ENCODE peak calls at places on chromosomes 13 and 19, in five cellular contexts. A is pancreas; H is effector memory CD8-positive, alpha-beta T cell; O is stimulated activated naive CD8-positive, alpha-beta T cell treated with anti-CD3 and anti-CD28 coated beads, Interleukin-15, amount 100 ng/mL, for 72 hours; I is Right ventricle myocardium superior. E is an unnamed sample.

GRCh38 chr13:44181938-44182337 is 191.7 kb upstream of the SERP2 start:
- ATAC-seq in H (no peak), O (peak; percentile 49), I (no peak), A (no peak), E (no peak)

GRCh38 chr13:40673061-40673397 is 6.6 kb upstream of the FOXO1 start:
- ATAC-seq in O (peak; percentile 58), I (no peak), H (no peak), A (no peak), E (no peak)

GRCh38 chr13:67408823-67409222 is 178.7 kb upstream of the PCDH9 start:
- ATAC-seq in H (peak; percentile 58), I (peak; percentile 58), A (peak; percentile 61), O (no peak), E (no peak)

GRCh38 chr13:43895940-43896339 is 16.2 kb downstream of the LACC1 start:
- ATAC-seq in O (no peak), H (no peak), I (no peak), A (no peak), E (no peak)

GRCh38 chr19:7789447-7789846 is 26.4 kb downstream of the CLEC4M start:
- ATAC-seq in A (no peak), H (peak; percentile 35), O (peak; percentile 33), I (no peak), E (no peak)

GRCh38 chr19:2040647-2041435 is 10.2 kb downstream of the MKNK2 start:
- ATAC-seq in O (no peak), H (no peak), A (no peak), I (no peak), E (no peak)

GRCh38 chr19:17471410-17472125 is 1.2 kb downstream of the SLC27A1 start:
- ATAC-seq in I (no peak), A (no peak), H (no peak), O (no peak), E (no peak)

GRCh38 chr19:17847538-17848366 is at the start of gene JAK3:
- ATAC-seq in O (peak; percentile 91), I (peak; percentile 77), A (peak; percentile 64), H (peak; percentile 84), E (peak; percentile 44)

GRCh38 chr19:15195381-15195964 is 5.3 kb downstream of the NOTCH3 start:
- ATAC-seq in A (peak; percentile 64), O (peak; percentile 36), I (peak; percentile 27), H (peak; percentile 33), E (peak; percentile 40)

GRCh38 chr19:35052599-35053190 is 11.2 kb downstream of the HPN start:
- ATAC-seq in H (no peak), O (no peak), A (no peak), I (no peak), E (no peak)

GRCh38 chr13:33927315-33927714 is 109.4 kb downstream of the RFC3 start:
- ATAC-seq in A (peak; percentile 20), H (no peak), O (no peak), I (no peak), E (peak; percentile 77)

GRCh38 chr13:32248789-32249188 is 66.4 kb downstream of the ZAR1L start:
- ATAC-seq in H (no peak), A (no peak), O (no peak), I (no peak), E (no peak)

GRCh38 chr19:13055213-13056051 is 47.2 kb downstream of the LYL1 start:
- ATAC-seq in I (peak; percentile 52), A (peak; percentile 28), H (no peak), O (no peak), E (peak; percentile 70)

GRCh38 chr19:4441994-4442845 is 15.4 kb downstream of the UBXN6 start:
- ATAC-seq in I (no peak), O (peak; percentile 6), H (peak; percentile 59), A (no peak), E (peak; percentile 9)

GRCh38 chr13:110875243-110875642 is 39.6 kb downstream of the ANKRD10 start:
- ATAC-seq in I (no peak), A (no peak), O (no peak), H (no peak), E (no peak)

GRCh38 chr19:19597809-19598306 is 20.6 kb downstream of the PBX4 start:
- ATAC-seq in H (peak; percentile 76), A (no peak), I (no peak), O (peak; percentile 89), E (no peak)

GRCh38 chr19:29278716-29279115 is 65.8 kb upstream of the UQCRFS1 start:
- ATAC-seq in I (no peak), O (no peak), H (no peak), A (no peak), E (no peak)

GRCh38 chr19:35194022-35194984 is 34.2 kb downstream of the FAM187B start:
- ATAC-seq in H (no peak), I (no peak), A (no peak), O (no peak), E (no peak)

GRCh38 chr19:49488046-49488862 is 846 bp downstream of the RPL13A start:
- ATAC-seq in O (no peak), A (peak; percentile 1), I (no peak), H (no peak), E (no peak)

GRCh38 chr19:19155495-19156219 is 14.4 kb downstream of the MEF2B start:
- ATAC-seq in I (no peak), O (no peak), H (no peak), A (no peak), E (no peak)

GRCh38 chr19:38862321-38863059 is 12.7 kb upstream of the HNRNPL start:
- ATAC-seq in H (no peak), A (peak; percentile 77), O (no peak), I (peak; percentile 82), E (peak; percentile 85)

GRCh38 chr13:80841346-80841882 is 500.5 kb upstream of the SPRY2 start:
- ATAC-seq in I (peak; percentile 53), A (no peak), H (no peak), O (no peak), E (no peak)

E was measured in gastroesophageal sphincter.